ENCODE peak calls at places on chromosomes 13 and 19, in six cellular contexts. U, E, J, L, R and N are unnamed samples.
A peak's percentile ranks its signal among the peaks of the same experiment; 100 is the strongest.

GRCh38 chr13:41707192-41707858 is 250.0 kb downstream of the RGCC start:
- DNase-seq in U (no peak), E (no peak), J (no peak), L (no peak), R (peak; percentile 51), N (no peak)

GRCh38 chr19:8988204-8988603 is 22.0 kb downstream of the MUC16 start:
- DNase-seq in U (peak; percentile 15), E (peak; percentile 23), J (no peak), L (no peak), R (no peak), N (peak; percentile 41)

GRCh38 chr13:46388308-46388707 is 1.3 kb upstream of the RUBCNL start:
- DNase-seq in U (no peak), E (no peak), J (no peak), L (no peak), R (no peak), N (no peak)

GRCh38 chr19:40280608-40281221 is 4.4 kb downstream of the AKT2 start:
- DNase-seq in U (no peak), E (peak; percentile 57), J (no peak), L (no peak), R (no peak), N (no peak)

GRCh38 chr19:4503224-4504170 is 14.8 kb downstream of the PLIN4 start:
- DNase-seq in U (no peak), E (no peak), J (no peak), L (no peak), R (no peak), N (no peak)

GRCh38 chr13:111322001-111322915 is 1.8 kb downstream of the TEX29 start:
- DNase-seq in U (no peak), E (no peak), J (no peak), L (no peak), R (no peak), N (no peak)

GRCh38 chr13:23828866-23829265 is 60.3 kb downstream of the MIPEP start:
- DNase-seq in U (no peak), E (no peak), J (no peak), L (no peak), R (peak; percentile 51), N (no peak)

GRCh38 chr13:48590141-48590863 is 57.4 kb upstream of the RCBTB2 start:
- DNase-seq in U (no peak), E (peak; percentile 49), J (no peak), L (no peak), R (no peak), N (peak; percentile 62)

GRCh38 chr19:39412867-39413268 is 399 bp downstream of the PLEKHG2 start:
- DNase-seq in U (no peak), E (no peak), J (no peak), L (no peak), R (no peak), N (no peak)

GRCh38 chr13:91399189-91400093 is 1.0 kb downstream of the GPC5 start:
- DNase-seq in U (no peak), E (no peak), J (no peak), L (no peak), R (no peak), N (no peak)

GRCh38 chr19:48900477-48901452 is 653 bp downstream of the NUCB1 start:
- DNase-seq in U (no peak), E (peak; percentile 60), J (no peak), L (no peak), R (peak; percentile 61), N (peak; percentile 45)

GRCh38 chr19:29379257-29379986 is 146.4 kb upstream of the VSTM2B start:
- DNase-seq in U (no peak), E (no peak), J (no peak), L (no peak), R (no peak), N (no peak)

GRCh38 chr13:99072356-99072755 is 94.5 kb upstream of the DOCK9 start:
- DNase-seq in U (no peak), E (no peak), J (no peak), L (no peak), R (no peak), N (no peak)

GRCh38 chr13:52109096-52109495 is 19.8 kb downstream of the NEK5 start:
- DNase-seq in U (no peak), E (peak; percentile 45), J (no peak), L (no peak), R (no peak), N (no peak)

GRCh38 chr13:86445584-86446140 is 646.4 kb upstream of the SLITRK6 start:
- DNase-seq in U (no peak), E (no peak), J (no peak), L (no peak), R (peak; percentile 1), N (no peak)

GRCh38 chr19:29528350-29528945 is 2.7 kb downstream of the VSTM2B start:
- DNase-seq in U (peak; percentile 57), E (peak; percentile 91), J (peak; percentile 91), L (peak; percentile 17), R (peak; percentile 68), N (peak; percentile 88)

GRCh38 chr19:47512183-47512947 is 2.5 kb downstream of the NAPA start:
- DNase-seq in U (no peak), E (no peak), J (no peak), L (no peak), R (peak; percentile 53), N (peak; percentile 71)

GRCh38 chr13:45374917-45375316 is 33.9 kb upstream of the TPT1 start:
- DNase-seq in U (no peak), E (no peak), J (no peak), L (no peak), R (no peak), N (no peak)

GRCh38 chr13:74191036-74191809 is 57.0 kb upstream of the KLF12 start:
- DNase-seq in U (no peak), E (no peak), J (no peak), L (no peak), R (no peak), N (no peak)

GRCh38 chr13:91369432-91369831 is 21.9 kb downstream of the MIR17HG start:
- DNase-seq in U (no peak), E (peak; percentile 70), J (no peak), L (no peak), R (peak; percentile 73), N (no peak)

GRCh38 chr13:99972190-99972731 is 694 bp upstream of the ZIC5 start:
- DNase-seq in U (no peak), E (peak; percentile 74), J (no peak), L (no peak), R (no peak), N (peak; percentile 61)

GRCh38 chr19:58585442-58586130 is 12.5 kb upstream of the MZF1 start:
- DNase-seq in U (no peak), E (no peak), J (no peak), L (no peak), R (no peak), N (no peak)

GRCh38 chr19:4284974-4285373 is 5.9 kb downstream of the SHD start:
- DNase-seq in U (no peak), E (no peak), J (no peak), L (no peak), R (no peak), N (no peak)

GRCh38 chr19:37990362-37990761 is 83.4 kb downstream of the SIPA1L3 start:
- DNase-seq in U (no peak), E (peak; percentile 49), J (no peak), L (no peak), R (no peak), N (no peak)

GRCh38 chr13:33115274-33115673 is 99.1 kb downstream of the KL start:
- DNase-seq in U (no peak), E (no peak), J (no peak), L (no peak), R (no peak), N (no peak)